ENCODE peak calls at places on chromosomes 2 and 18, in four cellular contexts. R is LoVo, X is fibroblast of pulmonary artery, I is thoracic aorta. A is an unnamed sample.

GRCh38 chr2:41719756-41720155 is 328.1 kb upstream of the PKDCC start:
- DNase-seq in R (no peak), X (no peak), I (no peak), A (no peak)

GRCh38 chr18:79509536-79509930 is 113.8 kb downstream of the NFATC1 start:
- DNase-seq in R (no peak), X (no peak), I (no peak), A (no peak)

GRCh38 chr2:84888401-84889276 is 7.8 kb upstream of the TRABD2A start:
- DNase-seq in R (no peak), X (peak), I (no peak), A (no peak)

GRCh38 chr2:216327447-216327846 is 44.8 kb downstream of the MARCHF4 start:
- DNase-seq in R (no peak), X (no peak), I (no peak), A (no peak)

GRCh38 chr18:61589724-61590065 is 256.5 kb downstream of the CDH20 start:
- DNase-seq in R (no peak), X (peak), I (no peak), A (no peak)

GRCh38 chr2:187126247-187127005 is 277.5 kb upstream of the ZSWIM2 start:
- DNase-seq in R (no peak), X (no peak), I (no peak), A (no peak)

GRCh38 chr2:200869014-200869413 is 4.6 kb upstream of the CLK1 start:
- DNase-seq in R (no peak), X (no peak), I (no peak), A (no peak)

GRCh38 chr2:27501042-27501441 is 4.4 kb downstream of the GCKR start:
- DNase-seq in R (no peak), X (no peak), I (no peak), A (no peak)

GRCh38 chr2:100365434-100365833 is 43.1 kb upstream of the LONRF2 start:
- DNase-seq in R (peak), X (peak), I (no peak), A (no peak)

GRCh38 chr2:126761981-126762878 is 106.3 kb downstream of the GYPC start:
- DNase-seq in R (no peak), X (no peak), I (no peak), A (no peak)

GRCh38 chr2:130183500-130184373 is 1.7 kb downstream of the MZT2B start:
- DNase-seq in R (no peak), X (peak), I (no peak), A (no peak)

GRCh38 chr2:19667085-19667484 is 234.7 kb downstream of the TTC32 start:
- DNase-seq in R (peak), X (peak), I (no peak), A (no peak)

GRCh38 chr2:240786355-240786841 is 33.6 kb downstream of the KIF1A start:
- DNase-seq in R (no peak), X (no peak), I (no peak), A (no peak)

GRCh38 chr2:74440005-74440377 is 1.7 kb downstream of the RTKN start:
- DNase-seq in R (no peak), X (peak), I (no peak), A (no peak)

GRCh38 chr2:112152476-112153178 is 14.4 kb downstream of the FBLN7 start:
- DNase-seq in R (no peak), X (no peak), I (no peak), A (no peak)

GRCh38 chr2:26581266-26581990 is 59.7 kb downstream of the CIB4 start:
- DNase-seq in R (no peak), X (no peak), I (no peak), A (no peak)

GRCh38 chr2:230749111-230749510 is 36.5 kb downstream of the CAB39 start:
- DNase-seq in R (no peak), X (peak), I (no peak), A (no peak)

GRCh38 chr2:31032475-31032874 is 105.8 kb downstream of the GALNT14 start:
- DNase-seq in R (no peak), X (no peak), I (no peak), A (no peak)

GRCh38 chr2:207385076-207385475 is 144.7 kb upstream of the CREB1 start:
- DNase-seq in R (no peak), X (no peak), I (no peak), A (no peak)

GRCh38 chr2:205766765-205767359 is 84.6 kb downstream of the NRP2 start:
- DNase-seq in R (peak), X (peak), I (no peak), A (peak)

GRCh38 chr2:231662811-231663457 is 45.4 kb upstream of the PTMA start:
- DNase-seq in R (no peak), X (no peak), I (no peak), A (no peak)

GRCh38 chr2:150076281-150076680 is 411.2 kb downstream of the RND3 start:
- DNase-seq in R (no peak), X (peak), I (no peak), A (no peak)

GRCh38 chr2:177667626-177668025 is 275.1 kb downstream of the AGPS start:
- DNase-seq in R (no peak), X (peak), I (no peak), A (no peak)

A was measured in omental fat pad.